ENCODE peak calls at places on chromosomes 7 and 10, in nine cellular contexts. One of them, this sample, is unnamed.

GRCh38 chr10:80126876-80127275 is 5.7 kb upstream of the PLAC9 start:
- DNase-seq in left ventricle myocardium inferior: no peak
- DNase-seq in SK-N-SH: no peak
- DNase-seq in fibroblast of villous mesenchyme: no peak
- DNase-seq in PC-9: no peak
- DNase-seq in astrocyte of the spinal cord: no peak
- DNase-seq in foreskin fibroblast: no peak
- DNase-seq in tibial nerve: no peak
- DNase-seq in mucosa of descending colon: no peak
- DNase-seq in this sample: no peak

GRCh38 chr7:132723506-132724081 is 147.3 kb upstream of the PLXNA4 start:
- DNase-seq in left ventricle myocardium inferior: no peak
- DNase-seq in SK-N-SH: no peak
- DNase-seq in fibroblast of villous mesenchyme: no peak
- DNase-seq in PC-9: no peak
- DNase-seq in astrocyte of the spinal cord: no peak
- DNase-seq in foreskin fibroblast: no peak
- DNase-seq in tibial nerve: no peak
- DNase-seq in mucosa of descending colon: no peak
- DNase-seq in this sample: no peak

GRCh38 chr10:75403144-75404022 is 1.8 kb upstream of the ZNF503 start:
- DNase-seq in left ventricle myocardium inferior: peak; percentile 30
- DNase-seq in SK-N-SH: peak; percentile 71
- DNase-seq in fibroblast of villous mesenchyme: no peak
- DNase-seq in PC-9: peak; percentile 20
- DNase-seq in astrocyte of the spinal cord: peak; percentile 30
- DNase-seq in foreskin fibroblast: no peak
- DNase-seq in tibial nerve: peak; percentile 14
- DNase-seq in mucosa of descending colon: peak; percentile 49
- DNase-seq in this sample: no peak

GRCh38 chr10:6607187-6607586 is 27.1 kb upstream of the PRKCQ start:
- DNase-seq in left ventricle myocardium inferior: no peak
- DNase-seq in SK-N-SH: no peak
- DNase-seq in fibroblast of villous mesenchyme: no peak
- DNase-seq in PC-9: no peak
- DNase-seq in astrocyte of the spinal cord: no peak
- DNase-seq in foreskin fibroblast: no peak
- DNase-seq in tibial nerve: no peak
- DNase-seq in mucosa of descending colon: no peak
- DNase-seq in this sample: no peak

GRCh38 chr10:91931526-91932190 is 8.1 kb downstream of the BTAF1 start:
- DNase-seq in left ventricle myocardium inferior: no peak
- DNase-seq in SK-N-SH: no peak
- DNase-seq in fibroblast of villous mesenchyme: peak; percentile 24
- DNase-seq in PC-9: no peak
- DNase-seq in astrocyte of the spinal cord: no peak
- DNase-seq in foreskin fibroblast: no peak
- DNase-seq in tibial nerve: no peak
- DNase-seq in mucosa of descending colon: no peak
- DNase-seq in this sample: no peak

GRCh38 chr10:106981461-106981850 is 183.1 kb downstream of the SORCS1 start:
- DNase-seq in left ventricle myocardium inferior: no peak
- DNase-seq in SK-N-SH: no peak
- DNase-seq in fibroblast of villous mesenchyme: no peak
- DNase-seq in PC-9: no peak
- DNase-seq in astrocyte of the spinal cord: no peak
- DNase-seq in foreskin fibroblast: no peak
- DNase-seq in tibial nerve: no peak
- DNase-seq in mucosa of descending colon: no peak
- DNase-seq in this sample: no peak

GRCh38 chr7:18458830-18459229 is 36.7 kb upstream of the HDAC9 start:
- DNase-seq in left ventricle myocardium inferior: no peak
- DNase-seq in SK-N-SH: no peak
- DNase-seq in fibroblast of villous mesenchyme: no peak
- DNase-seq in PC-9: peak; percentile 56
- DNase-seq in astrocyte of the spinal cord: peak; percentile 14
- DNase-seq in foreskin fibroblast: no peak
- DNase-seq in tibial nerve: no peak
- DNase-seq in mucosa of descending colon: no peak
- DNase-seq in this sample: no peak

GRCh38 chr7:89312561-89312960 is 517.0 kb upstream of the TEX47 start:
- DNase-seq in left ventricle myocardium inferior: no peak
- DNase-seq in SK-N-SH: peak; percentile 2
- DNase-seq in fibroblast of villous mesenchyme: no peak
- DNase-seq in PC-9: peak; percentile 3
- DNase-seq in astrocyte of the spinal cord: no peak
- DNase-seq in foreskin fibroblast: no peak
- DNase-seq in tibial nerve: no peak
- DNase-seq in mucosa of descending colon: no peak
- DNase-seq in this sample: no peak

GRCh38 chr7:131764143-131764795 is 207.8 kb upstream of the PODXL start:
- DNase-seq in left ventricle myocardium inferior: no peak
- DNase-seq in SK-N-SH: no peak
- DNase-seq in fibroblast of villous mesenchyme: no peak
- DNase-seq in PC-9: no peak
- DNase-seq in astrocyte of the spinal cord: no peak
- DNase-seq in foreskin fibroblast: no peak
- DNase-seq in tibial nerve: no peak
- DNase-seq in mucosa of descending colon: no peak
- DNase-seq in this sample: no peak

DNA sequence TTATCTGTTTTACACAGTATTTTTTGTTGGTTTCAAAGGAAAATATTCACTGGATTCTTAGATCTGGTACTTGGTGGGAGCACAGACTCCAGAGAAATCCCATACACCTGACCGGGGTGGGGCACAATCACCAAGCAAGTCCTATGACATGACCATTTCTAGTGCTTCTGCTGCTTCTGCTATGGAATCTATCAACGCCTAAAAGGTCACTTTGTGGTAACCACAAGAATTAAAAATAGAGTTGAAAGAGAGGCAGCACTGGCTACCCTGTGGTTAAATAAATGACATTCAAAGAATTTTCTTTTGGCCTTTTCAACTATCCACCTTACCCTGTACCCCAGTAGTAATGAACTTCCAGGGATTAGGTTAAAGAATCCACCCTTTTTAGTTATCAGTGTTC is 329.9 kb upstream of the VWC2 start:
- DNase-seq in left ventricle myocardium inferior: no peak
- DNase-seq in SK-N-SH: no peak
- DNase-seq in fibroblast of villous mesenchyme: no peak
- DNase-seq in PC-9: no peak
- DNase-seq in astrocyte of the spinal cord: no peak
- DNase-seq in foreskin fibroblast: no peak
- DNase-seq in tibial nerve: no peak
- DNase-seq in mucosa of descending colon: no peak
- DNase-seq in this sample: no peak
- TF ChIP-seq CTCF in left ventricle myocardium inferior: no peak
- TF ChIP-seq CTCF in SK-N-SH: no peak
- TF ChIP-seq CTCF in fibroblast of villous mesenchyme: no peak
- TF ChIP-seq CTCF in PC-9: no peak
- TF ChIP-seq CTCF in astrocyte of the spinal cord: no peak
- TF ChIP-seq CTCF in foreskin fibroblast: no peak
- TF ChIP-seq CTCF in tibial nerve: no peak
- TF ChIP-seq CTCF in mucosa of descending colon: no peak
- TF ChIP-seq CTCF in this sample: no peak

DNA sequence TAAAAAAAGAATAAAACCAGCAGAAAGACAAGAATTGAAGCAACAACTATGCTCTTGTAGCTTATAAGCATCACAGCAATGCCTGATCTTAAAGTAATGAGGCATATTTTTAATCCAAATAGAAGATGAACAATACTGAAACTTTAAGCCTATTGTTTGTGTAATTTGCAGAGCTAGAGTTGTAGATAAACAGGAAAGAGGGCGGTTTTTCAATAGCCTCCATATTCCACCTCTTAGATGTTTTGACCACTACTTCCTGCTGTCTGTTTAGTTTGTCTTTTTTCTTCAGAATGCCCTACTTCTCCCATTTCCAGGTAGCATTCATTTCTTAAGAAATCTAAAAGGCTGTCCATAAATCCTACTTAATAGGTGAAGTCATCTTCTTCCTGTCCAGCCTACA is 308.3 kb downstream of the TFEC start:
- DNase-seq in left ventricle myocardium inferior: no peak
- DNase-seq in SK-N-SH: no peak
- DNase-seq in fibroblast of villous mesenchyme: no peak
- DNase-seq in PC-9: no peak
- DNase-seq in astrocyte of the spinal cord: no peak
- DNase-seq in foreskin fibroblast: no peak
- DNase-seq in tibial nerve: no peak
- DNase-seq in mucosa of descending colon: no peak
- DNase-seq in this sample: no peak
- H3K4me3 ChIP-seq in left ventricle myocardium inferior: no peak overlapping the region
- H3K4me3 ChIP-seq in SK-N-SH: no peak overlapping the region
- H3K4me3 ChIP-seq in fibroblast of villous mesenchyme: no peak overlapping the region
- H3K4me3 ChIP-seq in PC-9: no peak overlapping the region
- H3K4me3 ChIP-seq in astrocyte of the spinal cord: no peak overlapping the region
- H3K4me3 ChIP-seq in foreskin fibroblast: no peak overlapping the region
- H3K4me3 ChIP-seq in tibial nerve: no peak overlapping the region
- H3K4me3 ChIP-seq in mucosa of descending colon: no peak overlapping the region
- H3K4me3 ChIP-seq in this sample: no peak overlapping the region

DNA sequence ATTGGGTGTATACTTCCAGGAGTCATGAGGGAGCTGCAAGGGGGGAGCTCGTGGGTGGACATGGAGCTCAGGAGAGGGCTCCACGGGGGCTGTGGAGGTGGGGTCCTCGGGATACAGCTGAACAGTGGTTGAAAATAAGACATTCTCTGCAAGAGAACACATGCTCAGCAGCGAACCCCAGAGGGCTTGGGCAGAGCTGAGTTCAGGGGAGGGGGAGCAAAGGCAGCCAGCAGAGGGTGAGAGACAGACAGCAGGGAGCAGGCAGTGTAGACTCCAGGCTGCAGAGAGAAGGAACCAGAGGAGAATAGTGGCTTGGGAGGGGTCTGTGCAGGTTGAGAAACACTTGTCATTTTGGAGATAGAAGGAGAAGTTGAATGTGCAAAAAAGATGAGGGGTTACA is 73.0 kb upstream of the LRRC18 start:
- DNase-seq in left ventricle myocardium inferior: no peak
- DNase-seq in SK-N-SH: no peak
- DNase-seq in fibroblast of villous mesenchyme: no peak
- DNase-seq in PC-9: no peak
- DNase-seq in astrocyte of the spinal cord: no peak
- DNase-seq in foreskin fibroblast: no peak
- DNase-seq in tibial nerve: no peak
- DNase-seq in mucosa of descending colon: no peak
- DNase-seq in this sample: no peak
- TF ChIP-seq CTCF in left ventricle myocardium inferior: no peak
- TF ChIP-seq CTCF in SK-N-SH: no peak
- TF ChIP-seq CTCF in fibroblast of villous mesenchyme: no peak
- TF ChIP-seq CTCF in PC-9: no peak
- TF ChIP-seq CTCF in astrocyte of the spinal cord: no peak
- TF ChIP-seq CTCF in foreskin fibroblast: no peak
- TF ChIP-seq CTCF in tibial nerve: no peak
- TF ChIP-seq CTCF in mucosa of descending colon: no peak
- TF ChIP-seq CTCF in this sample: no peak

GRCh38 chr10:112792487-112793196 is 157.4 kb upstream of the TCF7L2 start:
- DNase-seq in left ventricle myocardium inferior: peak; percentile 37
- DNase-seq in SK-N-SH: no peak
- DNase-seq in fibroblast of villous mesenchyme: peak; percentile 80
- DNase-seq in PC-9: no peak
- DNase-seq in astrocyte of the spinal cord: peak; percentile 25
- DNase-seq in foreskin fibroblast: peak; percentile 75
- DNase-seq in tibial nerve: no peak
- DNase-seq in mucosa of descending colon: peak; percentile 60
- DNase-seq in this sample: no peak
- H3K4me3 ChIP-seq in left ventricle myocardium inferior: peak overlapping the region; percentile 15
- H3K4me3 ChIP-seq in SK-N-SH: no peak overlapping the region
- H3K4me3 ChIP-seq in fibroblast of villous mesenchyme: peak overlapping the region; percentile 15
- H3K4me3 ChIP-seq in PC-9: no peak overlapping the region
- H3K4me3 ChIP-seq in astrocyte of the spinal cord: no peak overlapping the region
- H3K4me3 ChIP-seq in foreskin fibroblast: peak overlapping the region; percentile 16
- H3K4me3 ChIP-seq in tibial nerve: no peak overlapping the region
- H3K4me3 ChIP-seq in mucosa of descending colon: no peak overlapping the region
- H3K4me3 ChIP-seq in this sample: no peak overlapping the region

GRCh38 chr10:3757638-3758490 is 27.1 kb downstream of the KLF6 start:
- DNase-seq in left ventricle myocardium inferior: no peak
- DNase-seq in SK-N-SH: peak; percentile 82
- DNase-seq in fibroblast of villous mesenchyme: no peak
- DNase-seq in PC-9: peak; percentile 36
- DNase-seq in astrocyte of the spinal cord: no peak
- DNase-seq in foreskin fibroblast: no peak
- DNase-seq in tibial nerve: no peak
- DNase-seq in mucosa of descending colon: no peak
- DNase-seq in this sample: no peak

GRCh38 chr10:3760083-3760482 is 24.9 kb downstream of the KLF6 start:
- DNase-seq in left ventricle myocardium inferior: no peak
- DNase-seq in SK-N-SH: no peak
- DNase-seq in fibroblast of villous mesenchyme: no peak
- DNase-seq in PC-9: no peak
- DNase-seq in astrocyte of the spinal cord: no peak
- DNase-seq in foreskin fibroblast: no peak
- DNase-seq in tibial nerve: no peak
- DNase-seq in mucosa of descending colon: no peak
- DNase-seq in this sample: no peak

GRCh38 chr10:3757250-3757637 is 27.8 kb downstream of the KLF6 start:
- DNase-seq in left ventricle myocardium inferior: no peak
- DNase-seq in SK-N-SH: no peak
- DNase-seq in fibroblast of villous mesenchyme: no peak
- DNase-seq in PC-9: no peak
- DNase-seq in astrocyte of the spinal cord: no peak
- DNase-seq in foreskin fibroblast: no peak
- DNase-seq in tibial nerve: no peak
- DNase-seq in mucosa of descending colon: no peak
- DNase-seq in this sample: no peak

GRCh38 chr10:3759397-3759796 is 25.6 kb downstream of the KLF6 start:
- DNase-seq in left ventricle myocardium inferior: no peak
- DNase-seq in SK-N-SH: no peak
- DNase-seq in fibroblast of villous mesenchyme: no peak
- DNase-seq in PC-9: no peak
- DNase-seq in astrocyte of the spinal cord: no peak
- DNase-seq in foreskin fibroblast: no peak
- DNase-seq in tibial nerve: no peak
- DNase-seq in mucosa of descending colon: no peak
- DNase-seq in this sample: no peak

GRCh38 chr10:3758491-3758970 is 26.5 kb downstream of the KLF6 start:
- DNase-seq in left ventricle myocardium inferior: no peak
- DNase-seq in SK-N-SH: no peak
- DNase-seq in fibroblast of villous mesenchyme: no peak
- DNase-seq in PC-9: no peak
- DNase-seq in astrocyte of the spinal cord: no peak
- DNase-seq in foreskin fibroblast: no peak
- DNase-seq in tibial nerve: no peak
- DNase-seq in mucosa of descending colon: no peak
- DNase-seq in this sample: no peak
- TF ChIP-seq CTCF in left ventricle myocardium inferior: no peak
- TF ChIP-seq CTCF in SK-N-SH: no peak
- TF ChIP-seq CTCF in fibroblast of villous mesenchyme: no peak
- TF ChIP-seq CTCF in PC-9: no peak
- TF ChIP-seq CTCF in astrocyte of the spinal cord: no peak
- TF ChIP-seq CTCF in foreskin fibroblast: no peak
- TF ChIP-seq CTCF in tibial nerve: no peak
- TF ChIP-seq CTCF in mucosa of descending colon: no peak
- TF ChIP-seq CTCF in this sample: no peak

GRCh38 chr7:100171087-100171681 is 2.8 kb upstream of the GAL3ST4 start:
- DNase-seq in left ventricle myocardium inferior: no peak
- DNase-seq in SK-N-SH: no peak
- DNase-seq in fibroblast of villous mesenchyme: no peak
- DNase-seq in PC-9: no peak
- DNase-seq in astrocyte of the spinal cord: no peak
- DNase-seq in foreskin fibroblast: no peak
- DNase-seq in tibial nerve: no peak
- DNase-seq in mucosa of descending colon: no peak
- DNase-seq in this sample: no peak
- H3K4me3 ChIP-seq in left ventricle myocardium inferior: peak overlapping the region; percentile 62
- H3K4me3 ChIP-seq in SK-N-SH: no peak overlapping the region
- H3K4me3 ChIP-seq in fibroblast of villous mesenchyme: peak overlapping the region; percentile 45
- H3K4me3 ChIP-seq in PC-9: no peak overlapping the region
- H3K4me3 ChIP-seq in astrocyte of the spinal cord: peak overlapping the region; percentile 24
- H3K4me3 ChIP-seq in foreskin fibroblast: peak overlapping the region; percentile 24
- H3K4me3 ChIP-seq in tibial nerve: peak overlapping the region; percentile 51
- H3K4me3 ChIP-seq in mucosa of descending colon: no peak overlapping the region
- H3K4me3 ChIP-seq in this sample: no peak overlapping the region

This sample was measured in LNCaP clone FGC.